ENCODE peak calls at places on chromosomes 2 and 18, in four cellular contexts. P, W, E and Y are unnamed samples.

GRCh38 chr2:85448840-85449588 is 30.5 kb downstream of the SH2D6 start:
- DNase-seq in E (no peak), P (no peak), W (no peak), Y (no peak)

GRCh38 chr18:74616494-74616893 is 18.8 kb downstream of the ZNF407 start:
- DNase-seq in W (no peak), E (no peak), P (no peak), Y (no peak)

GRCh38 chr2:127067620-127068350 is 39.2 kb downstream of the BIN1 start:
- DNase-seq in W (peak), P (peak), E (peak), Y (peak)

GRCh38 chr2:10223471-10223870 is 79.2 kb upstream of the HPCAL1 start:
- DNase-seq in W (no peak), P (no peak), E (no peak), Y (no peak)

GRCh38 chr2:217523246-217523645 is 479.5 kb downstream of the TNS1 start:
- DNase-seq in P (peak), W (no peak), E (no peak), Y (peak)

GRCh38 chr2:181946444-181947127 is 39.1 kb upstream of the PPP1R1C start:
- DNase-seq in P (no peak), W (no peak), E (no peak), Y (no peak)

GRCh38 chr2:20227894-20228505 is 3.1 kb upstream of the SDC1 start:
- DNase-seq in W (no peak), E (no peak), P (no peak), Y (no peak)

GRCh38 chr18:12744103-12744502 is 41.3 kb downstream of the PSMG2 start:
- DNase-seq in P (no peak), W (no peak), E (peak), Y (no peak)

GRCh38 chr18:79607361-79607930 is 72.2 kb upstream of the CTDP1 start:
- DNase-seq in E (no peak), P (peak), W (no peak), Y (no peak)

GRCh38 chr2:199458806-199459285 is 1.1 kb upstream of the SATB2 start:
- DNase-seq in P (no peak), W (peak), E (peak), Y (no peak)

GRCh38 chr2:161576421-161576820 is 47.8 kb upstream of the SLC4A10 start:
- DNase-seq in E (peak), W (no peak), P (no peak), Y (no peak)